ENCODE peak calls at places on chromosome 16, in six cellular contexts. U, G, H, S, A and B are unnamed samples.

GRCh38 chr16:20906225-20906870 is 5.8 kb downstream of the LYRM1 start:
- DNase-seq in G (peak; percentile 68), S (no peak), A (no peak), U (no peak), H (no peak), B (no peak)

GRCh38 chr16:4081577-4082021 is 34.6 kb downstream of the ADCY9 start:
- DNase-seq in G (no peak), S (no peak), U (no peak), A (peak; percentile 34), H (no peak), B (no peak)

GRCh38 chr16:69469807-69470561 is 45.6 kb downstream of the CYB5B start:
- DNase-seq in S (no peak), U (no peak), A (no peak), H (no peak), G (no peak), B (no peak)

GRCh38 chr16:20911361-20911760 is 10.8 kb downstream of the LYRM1 start:
- DNase-seq in U (no peak), G (no peak), H (no peak), S (no peak), A (no peak), B (no peak)

GRCh38 chr16:56708821-56709685 is 20.9 kb upstream of the NUP93 start:
- DNase-seq in S (no peak), U (no peak), G (no peak), H (no peak), A (no peak), B (no peak)

GRCh38 chr16:582614-583331 is 7.1 kb upstream of the RAB40C start:
- DNase-seq in A (no peak), H (no peak), S (peak; percentile 45), U (no peak), G (no peak), B (no peak)

GRCh38 chr16:23214796-23215195 is 32.3 kb downstream of the SCNN1G start:
- DNase-seq in S (no peak), A (no peak), U (no peak), G (no peak), H (no peak), B (no peak)

GRCh38 chr16:84597518-84598390 is 20.1 kb downstream of the COTL1 start:
- DNase-seq in A (no peak), G (no peak), H (no peak), S (no peak), U (no peak), B (no peak)

GRCh38 chr16:70770968-70771552 is 29.9 kb downstream of the VAC14 start:
- DNase-seq in G (no peak), U (peak; percentile 79), S (peak; percentile 77), A (peak; percentile 83), H (peak; percentile 76), B (peak; percentile 34)

GRCh38 chr16:64428463-64428862 is 693.4 kb downstream of the CDH11 start:
- DNase-seq in A (no peak), U (no peak), S (no peak), H (no peak), G (peak; percentile 41), B (no peak)

GRCh38 chr16:84314373-84314772 is 19.7 kb downstream of the WFDC1 start:
- DNase-seq in A (no peak), S (no peak), U (no peak), G (no peak), H (no peak), B (no peak)

GRCh38 chr16:2335286-2335895 is 5.1 kb downstream of the ABCA3 start:
- DNase-seq in S (no peak), U (no peak), A (no peak), H (no peak), G (no peak), B (no peak)

GRCh38 chr16:85157813-85158701 is 45.8 kb upstream of the CIBAR2 start:
- DNase-seq in H (no peak), U (no peak), A (peak; percentile 56), S (peak; percentile 93), G (no peak), B (no peak)

GRCh38 chr16:88393571-88393970 is 10.8 kb downstream of the ZNF469 start:
- DNase-seq in H (no peak), U (no peak), A (no peak), G (no peak), S (no peak), B (no peak)

GRCh38 chr16:62638324-62638911 is 602.2 kb upstream of the CDH8 start:
- DNase-seq in U (no peak), A (no peak), G (no peak), S (no peak), H (no peak), B (no peak)

GRCh38 chr16:88599092-88599733 is 29.0 kb downstream of the ZC3H18 start:
- DNase-seq in U (peak; percentile 90), H (no peak), S (no peak), G (no peak), A (no peak), B (no peak)

GRCh38 chr16:8943001-8943763 is 20.5 kb downstream of the USP7 start:
- DNase-seq in H (no peak), U (no peak), G (no peak), A (no peak), S (no peak), B (no peak)

GRCh38 chr16:1563786-1564185 is 30.3 kb downstream of the TMEM204 start:
- DNase-seq in A (no peak), H (no peak), G (no peak), S (no peak), U (no peak), B (no peak)

GRCh38 chr16:54031107-54031760 is 255.4 kb downstream of the IRX3 start:
- DNase-seq in U (no peak), S (no peak), H (no peak), A (no peak), G (no peak), B (no peak)

GRCh38 chr16:26453215-26453614 is 613.5 kb upstream of the C16orf82 start:
- DNase-seq in G (no peak), U (no peak), A (no peak), H (no peak), S (peak; percentile 36), B (no peak)

GRCh38 chr16:24525970-24526559 is 13.3 kb upstream of the RBBP6 start:
- DNase-seq in U (no peak), S (no peak), G (no peak), A (no peak), H (no peak), B (no peak)

GRCh38 chr16:57578521-57579360 is 36.3 kb downstream of the ADGRG5 start:
- DNase-seq in H (no peak), A (no peak), U (peak; percentile 50), S (no peak), G (no peak), B (no peak)

GRCh38 chr16:64356267-64356666 is 765.6 kb downstream of the CDH11 start:
- DNase-seq in G (peak; percentile 56), S (no peak), U (no peak), A (no peak), H (no peak), B (no peak)

GRCh38 chr16:54847207-54847606 is 83.5 kb upstream of the IRX5 start:
- DNase-seq in U (no peak), S (no peak), H (no peak), G (no peak), A (no peak), B (no peak)

GRCh38 chr16:35146723-35147458 is 1687.5 kb downstream of the TP53TG3F start:
- DNase-seq in G (no peak), S (no peak), A (no peak), U (no peak), H (no peak), B (no peak)

GRCh38 chr16:23537390-23537789 is 19.8 kb downstream of the EARS2 start:
- DNase-seq in H (no peak), U (no peak), A (no peak), S (no peak), G (no peak), B (no peak)

GRCh38 chr16:8505327-8505991 is 84.9 kb downstream of the TMEM114 start:
- DNase-seq in G (no peak), H (no peak), S (peak; percentile 31), A (no peak), U (no peak), B (no peak)

GRCh38 chr16:62548095-62548494 is 511.9 kb upstream of the CDH8 start:
- DNase-seq in S (peak; percentile 17), H (no peak), A (no peak), G (no peak), U (no peak), B (no peak)

GRCh38 chr16:1181715-1182671 is 29.1 kb downstream of the CACNA1H start:
- DNase-seq in S (no peak), H (no peak), U (peak; percentile 98), G (peak; percentile 58), A (no peak), B (no peak)

DNA sequence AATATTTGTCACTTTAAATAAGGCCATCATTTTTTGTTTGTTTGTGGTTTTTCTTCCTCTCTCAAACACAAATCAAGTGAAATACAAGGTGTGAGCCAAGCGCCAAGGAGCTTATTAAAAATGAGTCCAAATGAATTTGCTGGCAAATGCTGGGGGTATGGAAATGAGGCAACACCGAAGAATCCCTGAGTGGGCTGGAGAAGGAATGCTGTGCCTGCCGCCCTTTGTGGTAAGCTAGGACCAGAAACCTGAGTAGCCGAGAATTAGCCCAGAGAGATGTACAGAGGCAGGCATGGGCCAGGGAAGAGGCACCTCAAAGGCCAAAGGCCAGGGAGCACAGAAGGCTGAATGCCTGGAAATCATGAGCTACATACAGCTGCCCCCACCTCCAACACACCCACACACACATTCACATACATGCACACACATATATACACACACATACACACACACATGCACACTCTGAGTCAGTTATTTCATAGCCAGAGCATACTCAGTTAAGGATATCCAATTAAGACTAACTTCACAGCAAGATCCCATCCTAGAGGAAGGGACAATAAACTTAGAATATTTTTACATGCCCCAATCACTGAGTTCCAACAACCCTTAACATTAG is 266.1 kb upstream of the DYNLRB2 start:
- DNase-seq in G (peak; percentile 58), S (no peak), U (no peak), A (no peak), H (no peak), B (no peak)
- TF ChIP-seq CTCF in G (no peak), S (no peak), U (no peak), A (no peak), H (no peak), B (no peak)

GRCh38 chr16:90031931-90032663 is 12.8 kb upstream of the DBNDD1 start:
- DNase-seq in H (peak; percentile 41), G (no peak), U (no peak), A (peak; percentile 38), S (no peak), B (no peak)
- TF ChIP-seq CTCF in H (no peak), G (no peak), U (no peak), A (no peak), S (no peak), B (no peak)

GRCh38 chr16:51198349-51198748 is 47.3 kb upstream of the SALL1 start:
- DNase-seq in A (no peak), U (no peak), H (no peak), G (no peak), S (no peak), B (no peak)

DNA sequence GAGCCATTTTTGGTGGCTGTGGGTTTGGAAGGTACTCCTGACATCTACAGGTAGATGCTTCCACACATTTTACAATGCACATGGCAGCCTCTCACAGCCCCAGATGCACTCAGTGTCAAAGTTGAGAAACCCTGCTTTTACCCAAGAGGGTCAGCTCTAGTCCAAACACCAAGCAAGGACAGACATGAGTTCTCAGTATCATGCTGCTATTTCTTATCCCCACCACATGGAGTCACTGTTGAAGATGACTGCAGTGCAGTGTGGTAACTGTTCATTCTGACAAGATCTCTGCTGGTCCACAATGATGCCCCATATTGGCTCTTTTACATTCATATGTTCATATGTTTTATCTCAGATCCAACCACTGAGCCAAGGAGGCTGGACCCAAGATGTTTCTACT is 50.5 kb upstream of the SALL1 start:
- DNase-seq in U (no peak), G (no peak), A (no peak), H (no peak), S (peak; percentile 21), B (no peak)
- TF ChIP-seq CTCF in U (no peak), G (no peak), A (no peak), H (peak; percentile 27), S (peak; percentile 63), B (no peak)

GRCh38 chr16:19659554-19659953 is 58.5 kb downstream of the KNOP1 start:
- DNase-seq in G (no peak), S (no peak), U (no peak), H (no peak), A (no peak), B (no peak)
- TF ChIP-seq CTCF in G (no peak), S (peak; percentile 24), U (no peak), H (no peak), A (no peak), B (no peak)